ENCODE peak calls at places on chromosomes 3 and 15, in ten cellular contexts. R is foreskin keratinocyte, J is fibroblast of lung, G is colonic mucosa, N is left ventricle myocardium inferior, A is ascending aorta, C is breast epithelium, L is A549, M is IMR-90, D is H9. U is an unnamed sample. For H3K4me1, the result is how much of the 10 kb centered on the place peaks cover.

GRCh38 chr3:156612906-156613305 is 58.0 kb upstream of the SSR3 start:
- DNase-seq in R (no peak), J (no peak), G (no peak), N (no peak), A (no peak), C (no peak), L (no peak), M (no peak), D (no peak), U (no peak)

GRCh38 chr15:74826372-74826819 is at the start of gene CPLX3:
- DNase-seq in R (no peak), J (no peak), G (no peak), N (no peak), A (no peak), C (no peak), L (no peak), M (no peak), D (peak), U (peak)

GRCh38 chr3:127699946-127700300 is 27.2 kb downstream of the ABTB1 start:
- DNase-seq in R (no peak), J (no peak), G (no peak), N (no peak), A (no peak), C (no peak), L (no peak), M (no peak), D (no peak), U (no peak)

GRCh38 chr3:16249336-16249735 is 15.4 kb downstream of the DPH3 start:
- DNase-seq in R (no peak), J (peak), G (no peak), N (no peak), A (no peak), C (no peak), L (peak), M (peak), D (peak), U (no peak)

GRCh38 chr15:80997692-80998091 is 3.0 kb upstream of the TLNRD1 start:
- DNase-seq in R (no peak), J (no peak), G (no peak), N (no peak), A (no peak), C (no peak), L (no peak), M (no peak), D (no peak), U (no peak)

GRCh38 chr3:113531826-113532697 is at the start of gene SIDT1:
- DNase-seq in R (no peak), J (peak), G (peak), N (no peak), A (no peak), C (no peak), L (peak), M (no peak), D (peak), U (peak)

GRCh38 chr3:13141991-13142412 is 68.8 kb upstream of the IQSEC1 start:
- DNase-seq in R (peak), J (peak), G (no peak), N (no peak), A (no peak), C (no peak), L (no peak), M (peak), D (peak), U (no peak)

GRCh38 chr3:41464401-41464800 is 265.1 kb downstream of the CTNNB1 start:
- DNase-seq in R (no peak), J (peak), G (no peak), N (no peak), A (no peak), C (no peak), L (no peak), M (peak), D (no peak), U (no peak)

GRCh38 chr15:71109130-71109529 is 6.1 kb upstream of the THSD4 start:
- DNase-seq in R (no peak), J (peak), G (no peak), N (no peak), A (no peak), C (no peak), L (no peak), M (peak), D (no peak), U (no peak)

GRCh38 chr3:14862303-14862660 is 43.5 kb downstream of the FGD5 start:
- DNase-seq in R (no peak), J (no peak), G (no peak), N (no peak), A (no peak), C (no peak), L (no peak), M (no peak), D (no peak), U (no peak)

GRCh38 chr3:190497809-190498208 is 16.1 kb upstream of the IL1RAP start:
- DNase-seq in R (peak), J (peak), G (no peak), N (peak), A (no peak), C (no peak), L (no peak), M (no peak), D (no peak), U (no peak)

GRCh38 chr15:89333959-89334509 is 590 bp downstream of the POLG start:
- DNase-seq in R (peak), J (peak), G (no peak), N (no peak), A (no peak), C (no peak), L (no peak), M (no peak), D (no peak), U (no peak)

GRCh38 chr15:29859981-29860745 is 37.9 kb upstream of the TJP1 start:
- DNase-seq in R (no peak), J (peak), G (no peak), N (no peak), A (no peak), C (no peak), L (no peak), M (peak), D (no peak), U (no peak)

GRCh38 chr3:141114179-141114745 is 63.1 kb downstream of the SPSB4 start:
- DNase-seq in R (no peak), J (no peak), G (no peak), N (no peak), A (no peak), C (no peak), L (no peak), M (no peak), D (peak), U (no peak)

GRCh38 chr3:39541917-39542329 is 74.4 kb downstream of the MOBP start:
- DNase-seq in R (no peak), J (peak), G (no peak), N (no peak), A (no peak), C (no peak), L (peak), M (peak), D (no peak), U (no peak)

GRCh38 chr15:93072440-93073394 is 16.3 kb downstream of the RGMA start:
- DNase-seq in R (no peak), J (peak), G (peak), N (peak), A (no peak), C (no peak), L (peak), M (peak), D (peak), U (peak)

GRCh38 chr3:46629571-46630517 is 17.5 kb downstream of the FAM240A start:
- DNase-seq in R (peak), J (peak), G (peak), N (peak), A (no peak), C (peak), L (peak), M (peak), D (peak), U (peak)

GRCh38 chr3:72176537-72177041 is 391.6 kb upstream of the PROK2 start:
- DNase-seq in R (no peak), J (no peak), G (no peak), N (no peak), A (no peak), C (no peak), L (no peak), M (no peak), D (no peak), U (no peak)

GRCh38 chr3:9746330-9746729 is 3.4 kb upstream of the OGG1 start:
- DNase-seq in R (no peak), J (peak), G (no peak), N (no peak), A (no peak), C (no peak), L (no peak), M (peak), D (no peak), U (no peak)

GRCh38 chr3:161443921-161444457 is 52.6 kb upstream of the OTOL1 start:
- DNase-seq in R (no peak), J (no peak), G (no peak), N (no peak), A (no peak), C (no peak), L (no peak), M (no peak), D (no peak), U (no peak)

GRCh38 chr3:132661120-132661519 is 991 bp downstream of the UBA5 start:
- DNase-seq in R (no peak), J (no peak), G (no peak), N (no peak), A (no peak), C (no peak), L (no peak), M (no peak), D (no peak), U (no peak)

GRCh38 chr15:45635191-45635638 is 386 bp downstream of the SQOR start:
- DNase-seq in R (peak), J (no peak), G (peak), N (peak), A (peak), C (peak), L (peak), M (no peak), D (peak), U (peak)

GRCh38 chr15:67177750-67178149 is 76.7 kb downstream of the AAGAB start:
- DNase-seq in R (no peak), J (peak), G (no peak), N (no peak), A (no peak), C (no peak), L (no peak), M (peak), D (no peak), U (no peak)

GRCh38 chr3:63625161-63625560 is 27.3 kb upstream of the SNTN start:
- DNase-seq in R (peak), J (peak), G (no peak), N (no peak), A (no peak), C (no peak), L (no peak), M (peak), D (no peak), U (no peak)

GRCh38 chr3:159783780-159784747 is 204.6 kb upstream of the IL12A start:
- DNase-seq in R (peak), J (peak), G (no peak), N (no peak), A (no peak), C (peak), L (no peak), M (no peak), D (no peak), U (no peak)

GRCh38 chr15:92920595-92921169 is 20.6 kb downstream of the CHD2 start:
- DNase-seq in R (no peak), J (no peak), G (no peak), N (no peak), A (no peak), C (no peak), L (no peak), M (no peak), D (no peak), U (no peak)

GRCh38 chr3:43733459-43734384 is 43.0 kb downstream of the ABHD5 start:
- DNase-seq in R (no peak), J (peak), G (no peak), N (peak), A (peak), C (peak), L (no peak), M (peak), D (peak), U (no peak)

GRCh38 chr3:46628980-46629379 is 16.7 kb downstream of the FAM240A start:
- DNase-seq in R (no peak), J (no peak), G (peak), N (no peak), A (no peak), C (no peak), L (no peak), M (no peak), D (no peak), U (no peak)

GRCh38 chr3:187012609-187013051 is 82.3 kb downstream of the ST6GAL1 start:
- DNase-seq in R (no peak), J (peak), G (no peak), N (no peak), A (no peak), C (no peak), L (no peak), M (peak), D (no peak), U (no peak)

GRCh38 chr3:182940266-182940808 is 40.0 kb downstream of the DCUN1D1 start:
- DNase-seq in R (no peak), J (no peak), G (no peak), N (no peak), A (no peak), C (no peak), L (no peak), M (no peak), D (no peak), U (no peak)

GRCh38 chr3:141449424-141449823 is 37.4 kb upstream of the RASA2 start:
- DNase-seq in R (no peak), J (no peak), G (no peak), N (no peak), A (no peak), C (no peak), L (no peak), M (no peak), D (no peak), U (no peak)

GRCh38 chr3:43496740-43497375 is 125.0 kb downstream of the ANO10 start:
- DNase-seq in R (no peak), J (no peak), G (no peak), N (no peak), A (no peak), C (no peak), L (no peak), M (peak), D (no peak), U (no peak)

GRCh38 chr3:179829391-179829790 is 176.6 kb downstream of the USP13 start:
- DNase-seq in R (no peak), J (no peak), G (no peak), N (no peak), A (no peak), C (no peak), L (no peak), M (no peak), D (peak), U (no peak)

GRCh38 chr3:180749796-180750195 is 70.5 kb upstream of the CCDC39 start:
- DNase-seq in R (no peak), J (no peak), G (no peak), N (no peak), A (no peak), C (no peak), L (no peak), M (no peak), D (no peak), U (no peak)

GRCh38 chr15:48253186-48253585 is 47.1 kb downstream of the SLC12A1 start:
- DNase-seq in R (no peak), J (no peak), G (no peak), N (no peak), A (no peak), C (no peak), L (no peak), M (no peak), D (no peak), U (no peak)

GRCh38 chr15:48244923-48245322 is 38.8 kb downstream of the SLC12A1 start:
- DNase-seq in R (peak), J (peak), G (no peak), N (no peak), A (no peak), C (no peak), L (no peak), M (no peak), D (no peak), U (no peak)

DNA sequence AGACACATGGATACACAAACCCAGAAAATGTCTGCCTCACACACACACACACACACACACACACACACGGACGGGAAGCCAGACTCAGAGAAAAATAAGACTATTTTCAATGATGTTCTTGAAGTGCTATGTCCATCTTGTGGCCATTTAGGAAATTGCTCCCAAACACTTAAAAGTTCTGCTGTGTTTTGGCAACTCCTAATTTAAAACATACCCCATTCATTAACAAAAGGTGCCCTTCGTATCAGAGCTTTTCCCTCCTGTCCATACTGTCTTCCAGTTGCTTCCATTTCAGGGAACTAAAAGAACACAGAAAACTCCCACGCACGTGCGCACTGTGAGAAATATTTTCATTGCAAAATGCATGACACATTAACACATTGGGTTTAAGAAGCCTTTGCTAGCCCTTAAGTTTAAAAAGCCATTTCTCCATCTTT is 44.6 kb downstream of the SLC12A1 start:
- DNase-seq in R (peak), J (peak), G (peak), N (no peak), A (no peak), C (no peak), L (peak), M (peak), D (peak), U (no peak)
- TF ChIP-seq CTCF in R (peak), J (peak), G (peak), N (peak), A (peak), C (peak), L (peak), M (peak), D (peak), U (no peak)

GRCh38 chr15:55897560-55898336 is 95.7 kb downstream of the NEDD4 start:
- DNase-seq in R (peak), J (peak), G (peak), N (peak), A (no peak), C (no peak), L (peak), M (peak), D (peak), U (peak)
- H3K4me1 ChIP-seq in R (under half), J (under half), G (under half), N (under half), A (under half), C (under half), L (half or more), M (under half), D (under half), U (under half)

GRCh38 chr3:111803123-111803593 is 55.9 kb upstream of the PHLDB2 start:
- DNase-seq in R (peak), J (peak), G (peak), N (peak), A (peak), C (peak), L (peak), M (peak), D (no peak), U (no peak)
- H3K27ac ChIP-seq in R (peak), J (peak), G (peak), N (peak), A (peak), C (peak), L (peak), M (peak), D (no peak), U (peak)

DNA sequence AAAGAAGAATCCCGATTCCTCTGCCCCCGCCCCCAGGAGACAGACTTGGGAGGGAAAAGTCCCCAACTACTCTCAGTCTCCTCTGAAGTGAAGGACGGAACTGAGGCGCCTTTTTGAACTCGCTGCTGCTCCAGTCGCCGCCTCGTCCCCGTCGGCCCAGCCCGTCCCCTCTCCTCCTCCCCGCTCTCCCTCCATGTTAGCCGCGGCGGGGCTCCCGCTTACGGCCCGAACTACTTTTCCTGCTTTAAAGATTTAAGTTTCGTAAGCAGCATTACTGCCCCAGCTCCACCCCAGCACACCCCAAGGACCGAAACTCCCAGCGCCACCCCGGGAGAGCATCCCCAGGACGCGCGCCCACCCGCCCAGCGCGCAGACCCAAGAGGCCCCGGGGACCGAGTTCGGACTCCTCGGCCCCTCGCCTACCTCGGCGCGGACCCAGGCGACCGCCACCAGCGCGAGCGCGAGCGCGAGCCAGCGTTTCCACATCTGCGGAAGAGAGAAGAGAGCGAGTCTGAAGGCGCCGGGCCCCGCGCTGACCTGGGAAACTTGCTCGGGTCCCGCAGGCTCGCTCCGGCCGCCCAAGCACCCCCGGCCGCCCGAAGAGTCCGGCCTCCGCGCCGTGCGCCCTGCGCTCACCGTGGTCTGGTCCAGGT is 405 bp downstream of the FSTL1 start:
- DNase-seq in R (no peak), J (no peak), G (peak), N (peak), A (no peak), C (no peak), L (peak), M (no peak), D (no peak), U (peak)
- TF ChIP-seq CTCF in R (no peak), J (no peak), G (no peak), N (no peak), A (no peak), C (no peak), L (no peak), M (no peak), D (no peak), U (no peak)

DNA sequence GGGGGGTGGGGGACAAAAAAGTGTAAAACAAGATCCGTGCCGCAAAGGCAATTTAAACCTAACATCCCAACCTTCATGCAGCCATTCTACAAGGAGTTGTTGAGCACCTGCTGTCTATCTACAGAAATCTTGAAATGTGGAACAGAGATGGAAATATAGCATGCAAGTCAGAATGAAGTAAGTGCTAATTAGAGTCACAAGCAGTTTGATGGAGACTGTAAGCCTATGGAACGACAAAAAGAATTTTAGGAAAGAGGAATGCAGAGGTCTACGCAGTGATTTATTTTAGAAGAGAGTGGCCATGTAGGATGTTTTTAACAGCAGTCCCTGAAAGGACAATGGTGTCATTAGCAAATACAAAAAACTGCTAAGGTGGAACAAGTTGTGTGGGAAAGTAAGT is 846 bp upstream of the DCBLD2 start:
- DNase-seq in R (no peak), J (no peak), G (no peak), N (no peak), A (no peak), C (no peak), L (no peak), M (no peak), D (no peak), U (no peak)
- H3K4me1 ChIP-seq in R (under half), J (under half), G (under half), N (half or more), A (under half), C (under half), L (under half), M (under half), D (under half), U (under half)

GRCh38 chr15:26767169-26767670 is 5.6 kb downstream of the GABRB3 start:
- DNase-seq in R (no peak), J (no peak), G (no peak), N (no peak), A (no peak), C (no peak), L (peak), M (no peak), D (peak), U (no peak)
- H3K27ac ChIP-seq in R (no peak), J (no peak), G (no peak), N (no peak), A (no peak), C (no peak), L (peak), M (no peak), D (peak), U (no peak)

DNA sequence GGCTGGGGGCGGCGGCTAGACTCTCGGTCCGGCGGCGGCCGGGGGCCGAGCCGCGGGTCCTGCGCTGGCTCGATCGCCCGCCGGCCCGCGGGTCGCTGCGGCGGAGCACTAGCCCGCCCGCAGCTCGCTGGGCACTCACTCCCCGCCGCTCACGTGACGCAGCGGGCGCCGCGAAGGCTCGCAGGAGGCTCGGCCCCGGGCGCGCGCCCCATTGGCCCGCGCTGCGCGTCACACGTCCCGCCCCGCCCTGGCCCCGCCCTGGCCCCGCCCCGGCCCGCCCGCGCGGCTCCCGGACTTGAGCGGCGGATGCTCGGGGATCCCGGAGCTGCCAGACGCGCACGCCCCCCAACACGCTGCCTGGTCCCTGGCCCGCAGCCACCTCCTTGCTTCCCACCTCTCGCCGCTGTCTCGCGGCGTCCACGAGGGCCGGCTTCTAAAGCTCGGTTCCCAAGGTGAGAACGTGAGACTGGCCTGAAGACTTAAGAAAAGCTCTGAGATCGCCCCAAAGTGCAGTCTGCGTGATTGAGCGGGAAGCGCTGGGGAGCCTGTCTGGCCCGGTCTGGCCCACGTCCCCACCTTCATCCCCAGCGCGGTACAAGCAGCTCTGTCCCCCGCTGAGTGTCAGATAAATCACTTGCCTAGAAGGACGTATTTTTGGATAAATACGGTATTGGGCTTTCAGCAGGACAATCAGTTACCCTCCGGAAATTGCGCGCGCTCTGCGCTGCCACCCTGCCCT is at the start of gene KLF15:
- DNase-seq in R (peak), J (peak), G (peak), N (peak), A (peak), C (peak), L (peak), M (peak), D (peak), U (peak)
- TF ChIP-seq CTCF in R (no peak), J (no peak), G (no peak), N (no peak), A (no peak), C (no peak), L (no peak), M (no peak), D (no peak), U (no peak)